ENCODE peak calls at places on chromosome 2, in four cellular contexts. E, G, F and M are unnamed samples.

GRCh38 chr2:63842149-63843061 is 709 bp downstream of the UGP2 start:
- DNase-seq in E (peak; percentile 54), G (peak; percentile 20), F (no peak), M (no peak)

GRCh38 chr2:119289093-119289492 is 65.5 kb downstream of the STEAP3 start:
- DNase-seq in E (no peak), G (no peak), F (peak; percentile 58), M (no peak)

GRCh38 chr2:43219383-43220228 is 6.8 kb downstream of the ZFP36L2 start:
- DNase-seq in F (peak; percentile 97), E (peak; percentile 87), G (peak; percentile 81), M (peak; percentile 93)

GRCh38 chr2:179460530-179460929 is 195.9 kb upstream of the SESTD1 start:
- DNase-seq in E (no peak), F (no peak), G (no peak), M (no peak)

GRCh38 chr2:189164732-189165131 is 14.8 kb downstream of the COL5A2 start:
- DNase-seq in E (peak; percentile 58), F (peak; percentile 86), G (no peak), M (no peak)

GRCh38 chr2:28224648-28225471 is 167.8 kb upstream of the FOSL2 start:
- DNase-seq in G (no peak), E (peak; percentile 30), F (no peak), M (no peak)

GRCh38 chr2:72892506-72893173 is 5.4 kb downstream of the SPR start:
- DNase-seq in G (peak; percentile 80), E (no peak), F (peak; percentile 86), M (peak; percentile 75)

GRCh38 chr2:16482485-16482884 is 183.1 kb downstream of the CYRIA start:
- DNase-seq in F (no peak), E (no peak), G (no peak), M (no peak)

GRCh38 chr2:47313141-47313691 is 89.7 kb upstream of the MSH2 start:
- DNase-seq in E (no peak), G (peak; percentile 76), F (no peak), M (no peak)

GRCh38 chr2:42117923-42118758 is 51.0 kb upstream of the EML4 start:
- DNase-seq in G (no peak), E (no peak), F (no peak), M (no peak)

GRCh38 chr2:26033769-26034596 is at the start of gene RAB10:
- DNase-seq in E (peak; percentile 99), G (peak; percentile 97), F (peak; percentile 100), M (peak; percentile 91)
- TF ChIP-seq POLR2A in E (peak; percentile 85), G (peak; percentile 97), F (no peak), M (peak; percentile 94)

DNA sequence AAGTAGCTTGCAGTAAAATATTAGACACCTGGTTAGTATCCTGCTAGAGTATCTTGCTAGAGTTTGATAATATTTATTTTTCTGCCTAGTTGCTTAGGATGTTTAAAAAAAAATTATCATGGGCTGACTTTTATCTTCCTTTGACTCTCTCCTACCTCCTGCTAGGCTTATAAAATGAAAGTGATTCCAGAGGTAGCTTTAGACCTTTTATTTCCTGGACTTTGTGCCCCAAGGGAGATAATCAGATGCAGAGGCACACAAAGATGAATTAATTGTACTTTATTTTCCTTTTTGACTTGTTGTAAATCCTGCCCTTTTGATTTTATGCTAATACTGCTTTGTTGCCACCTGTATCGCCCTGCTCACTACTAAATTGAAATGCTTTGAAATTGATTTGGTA is 130.7 kb downstream of the WDSUB1 start:
- DNase-seq in G (no peak), F (no peak), E (no peak), M (no peak)
- TF ChIP-seq POLR2A in G (no peak), F (no peak), E (no peak), M (no peak)

GRCh38 chr2:231661422-231662027 is 46.8 kb upstream of the PTMA start:
- DNase-seq in G (no peak), F (no peak), E (no peak), M (no peak)

GRCh38 chr2:231662811-231663457 is 45.4 kb upstream of the PTMA start:
- DNase-seq in F (no peak), G (no peak), E (no peak), M (no peak)

GRCh38 chr2:231663458-231664290 is 44.7 kb upstream of the PTMA start:
- DNase-seq in E (no peak), G (no peak), F (no peak), M (no peak)

GRCh38 chr2:231660860-231661259 is 47.5 kb upstream of the PTMA start:
- DNase-seq in E (no peak), G (no peak), F (no peak), M (no peak)

GRCh38 chr2:231662028-231662810 is 46.1 kb upstream of the PTMA start:
- DNase-seq in F (peak; percentile 99), G (peak; percentile 69), E (peak; percentile 95), M (no peak)
- TF ChIP-seq POLR2A in F (no peak), G (peak; percentile 51), E (peak; percentile 80), M (no peak)

GRCh38 chr2:152566034-152566727 is 151.1 kb downstream of the PRPF40A start:
- DNase-seq in G (no peak), E (no peak), F (no peak), M (no peak)
- TF ChIP-seq POLR2A in G (no peak), E (no peak), F (no peak), M (no peak)

DNA sequence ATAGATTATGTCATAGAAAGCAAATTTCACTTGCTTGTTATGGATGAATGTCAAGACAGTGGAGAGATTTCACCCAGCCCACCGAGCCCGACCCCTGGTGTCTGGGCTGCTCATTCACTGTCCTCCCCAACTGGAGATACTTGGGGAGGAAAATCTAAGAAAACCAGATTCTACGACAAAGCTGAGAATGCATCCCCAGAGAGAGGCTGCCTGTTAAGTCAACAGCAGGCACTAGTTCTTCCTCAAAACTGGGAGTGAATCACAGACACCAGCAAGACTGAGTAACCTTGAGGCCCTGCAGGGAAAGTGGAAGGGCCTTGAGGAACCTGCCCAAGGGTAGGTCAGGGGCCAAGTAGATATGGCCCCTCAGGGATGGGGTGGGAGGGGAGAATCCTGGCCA is 34.2 kb upstream of the MLPH start:
- DNase-seq in G (no peak), E (no peak), F (no peak), M (no peak)
- TF ChIP-seq POLR2A in G (no peak), E (no peak), F (no peak), M (no peak)